ENCODE peak calls at places on chromosome 7, in five cellular contexts. One of them, this sample, is unnamed.

GRCh38 chr7:141671705-141672496 is 30.1 kb downstream of the DENND11 start:
- DNase-seq in Caki2: no peak
- DNase-seq in AG04450: no peak
- DNase-seq in T-helper 17 cell: no peak
- DNase-seq in skeletal muscle cell: no peak
- DNase-seq in this sample: no peak

GRCh38 chr7:132720835-132721234 is 144.6 kb upstream of the PLXNA4 start:
- DNase-seq in Caki2: no peak
- DNase-seq in skeletal muscle cell: no peak
- DNase-seq in T-helper 17 cell: no peak
- DNase-seq in AG04450: no peak
- DNase-seq in this sample: no peak

GRCh38 chr7:124989911-124990310 is 60.3 kb upstream of the POT1 start:
- DNase-seq in AG04450: no peak
- DNase-seq in T-helper 17 cell: no peak
- DNase-seq in Caki2: no peak
- DNase-seq in skeletal muscle cell: no peak
- DNase-seq in this sample: no peak

GRCh38 chr7:6242561-6242960 is 29.9 kb downstream of the CYTH3 start:
- DNase-seq in T-helper 17 cell: no peak
- DNase-seq in Caki2: no peak
- DNase-seq in AG04450: no peak
- DNase-seq in skeletal muscle cell: no peak
- DNase-seq in this sample: no peak

GRCh38 chr7:149559711-149560110 is 62.1 kb upstream of the ZNF746 start:
- DNase-seq in skeletal muscle cell: peak
- DNase-seq in AG04450: no peak
- DNase-seq in Caki2: no peak
- DNase-seq in T-helper 17 cell: no peak
- DNase-seq in this sample: no peak

GRCh38 chr7:106657085-106657991 is 3.6 kb downstream of the CCDC71L start:
- DNase-seq in AG04450: no peak
- DNase-seq in T-helper 17 cell: no peak
- DNase-seq in skeletal muscle cell: no peak
- DNase-seq in Caki2: no peak
- DNase-seq in this sample: no peak

GRCh38 chr7:13988765-13989137 is 715 bp downstream of the ETV1 start:
- DNase-seq in T-helper 17 cell: no peak
- DNase-seq in Caki2: no peak
- DNase-seq in skeletal muscle cell: no peak
- DNase-seq in AG04450: no peak
- DNase-seq in this sample: no peak

GRCh38 chr7:103487419-103487818 is 41.4 kb upstream of the SLC26A5 start:
- DNase-seq in T-helper 17 cell: no peak
- DNase-seq in skeletal muscle cell: no peak
- DNase-seq in Caki2: no peak
- DNase-seq in AG04450: no peak
- DNase-seq in this sample: no peak

GRCh38 chr7:33792547-33793105 is 112.7 kb upstream of the BMPER start:
- DNase-seq in AG04450: no peak
- DNase-seq in T-helper 17 cell: no peak
- DNase-seq in Caki2: no peak
- DNase-seq in skeletal muscle cell: no peak
- DNase-seq in this sample: no peak

GRCh38 chr7:85489498-85489897 is 302.6 kb upstream of the SEMA3D start:
- DNase-seq in AG04450: peak
- DNase-seq in T-helper 17 cell: no peak
- DNase-seq in Caki2: peak
- DNase-seq in skeletal muscle cell: peak
- DNase-seq in this sample: no peak

GRCh38 chr7:28629216-28629848 is 217.0 kb downstream of the CREB5 start:
- DNase-seq in Caki2: no peak
- DNase-seq in T-helper 17 cell: no peak
- DNase-seq in skeletal muscle cell: peak
- DNase-seq in AG04450: no peak
- DNase-seq in this sample: no peak

GRCh38 chr7:155856656-155857055 is 44.4 kb upstream of the SHH start:
- DNase-seq in skeletal muscle cell: no peak
- DNase-seq in T-helper 17 cell: no peak
- DNase-seq in AG04450: no peak
- DNase-seq in Caki2: peak
- DNase-seq in this sample: no peak

GRCh38 chr7:40232242-40232929 is 97.6 kb downstream of the SUGCT start:
- DNase-seq in Caki2: peak
- DNase-seq in skeletal muscle cell: peak
- DNase-seq in AG04450: peak
- DNase-seq in T-helper 17 cell: no peak
- DNase-seq in this sample: no peak

GRCh38 chr7:37424995-37425394 is 23.7 kb downstream of the ELMO1 start:
- DNase-seq in skeletal muscle cell: no peak
- DNase-seq in Caki2: no peak
- DNase-seq in T-helper 17 cell: no peak
- DNase-seq in AG04450: no peak
- DNase-seq in this sample: no peak

GRCh38 chr7:1246170-1246870 is 13.6 kb downstream of the UNCX start:
- DNase-seq in T-helper 17 cell: no peak
- DNase-seq in Caki2: no peak
- DNase-seq in AG04450: no peak
- DNase-seq in skeletal muscle cell: no peak
- DNase-seq in this sample: no peak

GRCh38 chr7:4113271-4113670 is 568.8 kb upstream of the FOXK1 start:
- DNase-seq in skeletal muscle cell: no peak
- DNase-seq in Caki2: no peak
- DNase-seq in T-helper 17 cell: no peak
- DNase-seq in AG04450: no peak
- DNase-seq in this sample: no peak

GRCh38 chr7:15643000-15643705 is 43.3 kb downstream of the MEOX2 start:
- DNase-seq in Caki2: peak
- DNase-seq in AG04450: no peak
- DNase-seq in T-helper 17 cell: no peak
- DNase-seq in skeletal muscle cell: no peak
- DNase-seq in this sample: no peak

GRCh38 chr7:140876519-140877248 is 48.0 kb downstream of the BRAF start:
- DNase-seq in skeletal muscle cell: peak
- DNase-seq in AG04450: peak
- DNase-seq in T-helper 17 cell: no peak
- DNase-seq in Caki2: peak
- DNase-seq in this sample: no peak

GRCh38 chr7:93890041-93890463 is 501 bp downstream of the TFPI2 start:
- DNase-seq in T-helper 17 cell: no peak
- DNase-seq in skeletal muscle cell: peak
- DNase-seq in AG04450: no peak
- DNase-seq in Caki2: peak
- DNase-seq in this sample: no peak

GRCh38 chr7:22090107-22090506 is 144.4 kb upstream of the CDCA7L start:
- DNase-seq in skeletal muscle cell: no peak
- DNase-seq in Caki2: no peak
- DNase-seq in AG04450: no peak
- DNase-seq in T-helper 17 cell: no peak
- DNase-seq in this sample: no peak

GRCh38 chr7:39073432-39073831 is 95.7 kb downstream of the POU6F2 start:
- DNase-seq in skeletal muscle cell: no peak
- DNase-seq in T-helper 17 cell: no peak
- DNase-seq in AG04450: no peak
- DNase-seq in Caki2: no peak
- DNase-seq in this sample: no peak

GRCh38 chr7:105887569-105888199 is 11.3 kb upstream of the ATXN7L1 start:
- DNase-seq in AG04450: no peak
- DNase-seq in skeletal muscle cell: no peak
- DNase-seq in T-helper 17 cell: no peak
- DNase-seq in Caki2: no peak
- DNase-seq in this sample: no peak

GRCh38 chr7:17016402-17017010 is 134.7 kb upstream of the AGR3 start:
- DNase-seq in AG04450: no peak
- DNase-seq in skeletal muscle cell: no peak
- DNase-seq in T-helper 17 cell: no peak
- DNase-seq in Caki2: no peak
- DNase-seq in this sample: no peak

GRCh38 chr7:33805630-33806233 is 99.6 kb upstream of the BMPER start:
- DNase-seq in T-helper 17 cell: no peak
- DNase-seq in AG04450: no peak
- DNase-seq in skeletal muscle cell: no peak
- DNase-seq in Caki2: no peak
- DNase-seq in this sample: no peak

GRCh38 chr7:41046221-41046761 is 656.6 kb downstream of the INHBA start:
- DNase-seq in skeletal muscle cell: peak
- DNase-seq in T-helper 17 cell: no peak
- DNase-seq in AG04450: no peak
- DNase-seq in Caki2: no peak
- DNase-seq in this sample: no peak

This sample was measured in esophagus squamous epithelium.